ENCODE peak calls at places on chromosomes 13 and 19, in ten cellular contexts. S is GM23338, X is DMS79, V is Daoy, A is GF-D8, I is AG09309, J is GM04504, P is fibroblast of pulmonary artery, Q is breast epithelium, O is A549. H is an unnamed sample.
A peak's percentile ranks its signal among the peaks of the same experiment; 100 is the strongest.

GRCh38 chr13:103044054-103044453 is 22.2 kb downstream of the SLC10A2 start:
- DNase-seq in S (no peak), X (no peak), V (no peak), A (no peak), I (no peak), J (no peak), P (no peak), Q (no peak), O (no peak), H (no peak)

GRCh38 chr13:19967619-19968018 is 9.1 kb downstream of the ZMYM2 start:
- DNase-seq in S (no peak), X (no peak), V (no peak), A (no peak), I (no peak), J (no peak), P (no peak), Q (no peak), O (no peak), H (no peak)

GRCh38 chr19:38245826-38246498 is 10.2 kb downstream of the PPP1R14A start:
- DNase-seq in S (no peak), X (no peak), V (no peak), A (no peak), I (no peak), J (no peak), P (peak; percentile 57), Q (peak; percentile 41), O (no peak), H (no peak)

GRCh38 chr19:2455481-2456300 is 1.1 kb downstream of the LMNB2 start:
- DNase-seq in S (no peak), X (no peak), V (peak; percentile 35), A (no peak), I (no peak), J (no peak), P (no peak), Q (no peak), O (no peak), H (peak; percentile 15)

GRCh38 chr19:17246681-17247425 is 1.1 kb upstream of the NR2F6 start:
- DNase-seq in S (peak; percentile 59), X (no peak), V (peak; percentile 61), A (no peak), I (no peak), J (no peak), P (no peak), Q (no peak), O (peak; percentile 68), H (no peak)

GRCh38 chr19:28485300-28485699 is 727.7 kb downstream of the UQCRFS1 start:
- DNase-seq in S (no peak), X (no peak), V (no peak), A (peak; percentile 22), I (no peak), J (no peak), P (no peak), Q (no peak), O (no peak), H (no peak)

GRCh38 chr13:22936228-22936627 is 244.6 kb upstream of the SGCG start:
- DNase-seq in S (peak; percentile 10), X (no peak), V (no peak), A (no peak), I (no peak), J (no peak), P (no peak), Q (no peak), O (no peak), H (no peak)

GRCh38 chr13:20902438-20903163 is at the start of gene XPO4:
- DNase-seq in S (peak; percentile 89), X (peak; percentile 1), V (peak; percentile 79), A (peak; percentile 55), I (no peak), J (peak; percentile 54), P (peak; percentile 75), Q (peak; percentile 43), O (peak; percentile 68), H (peak; percentile 82)

GRCh38 chr19:46378268-46378667 is 31.4 kb downstream of the PPP5C start:
- DNase-seq in S (no peak), X (no peak), V (no peak), A (no peak), I (peak; percentile 93), J (peak; percentile 83), P (peak; percentile 64), Q (no peak), O (no peak), H (no peak)

GRCh38 chr19:27764186-27764804 is 1448.7 kb downstream of the UQCRFS1 start:
- DNase-seq in S (no peak), X (no peak), V (no peak), A (no peak), I (no peak), J (no peak), P (no peak), Q (no peak), O (no peak), H (no peak)

GRCh38 chr13:113466321-113466836 is 13.1 kb upstream of the ADPRHL1 start:
- DNase-seq in S (no peak), X (no peak), V (no peak), A (no peak), I (no peak), J (no peak), P (no peak), Q (no peak), O (no peak), H (no peak)

GRCh38 chr13:40148103-40148502 is 492.6 kb downstream of the COG6 start:
- DNase-seq in S (no peak), X (no peak), V (no peak), A (no peak), I (no peak), J (no peak), P (no peak), Q (no peak), O (no peak), H (no peak)

GRCh38 chr13:34543836-34544235 is 398.2 kb upstream of the NBEA start:
- DNase-seq in S (no peak), X (no peak), V (no peak), A (no peak), I (no peak), J (no peak), P (no peak), Q (no peak), O (no peak), H (no peak)

GRCh38 chr13:111396457-111396856 is 76.0 kb downstream of the TEX29 start:
- DNase-seq in S (no peak), X (no peak), V (no peak), A (no peak), I (no peak), J (no peak), P (no peak), Q (no peak), O (no peak), H (no peak)

GRCh38 chr13:76889254-76889653 is 3.0 kb upstream of the KCTD12 start:
- DNase-seq in S (no peak), X (no peak), V (no peak), A (no peak), I (no peak), J (no peak), P (no peak), Q (no peak), O (no peak), H (no peak)

GRCh38 chr19:581399-582111 is 8.1 kb upstream of the HCN2 start:
- DNase-seq in S (no peak), X (no peak), V (no peak), A (no peak), I (no peak), J (no peak), P (no peak), Q (no peak), O (no peak), H (no peak)

GRCh38 chr13:111219306-111219705 is 101.1 kb upstream of the TEX29 start:
- DNase-seq in S (no peak), X (no peak), V (no peak), A (no peak), I (peak; percentile 68), J (peak; percentile 39), P (peak; percentile 73), Q (no peak), O (no peak), H (no peak)

GRCh38 chr13:93201992-93202558 is 24.5 kb upstream of the GPC6 start:
- DNase-seq in S (no peak), X (no peak), V (no peak), A (no peak), I (no peak), J (no peak), P (no peak), Q (no peak), O (no peak), H (no peak)

GRCh38 chr19:3573858-3574637 is 1.3 kb downstream of the HMG20B start:
- DNase-seq in S (peak; percentile 100), X (no peak), V (peak; percentile 98), A (peak; percentile 92), I (peak; percentile 73), J (peak; percentile 78), P (peak; percentile 97), Q (peak; percentile 81), O (peak; percentile 98), H (peak; percentile 88)

GRCh38 chr13:49399801-49400472 is 43.9 kb downstream of the CAB39L start:
- DNase-seq in S (no peak), X (no peak), V (no peak), A (no peak), I (no peak), J (no peak), P (no peak), Q (no peak), O (no peak), H (no peak)

GRCh38 chr19:33275933-33276619 is 26.3 kb downstream of the CEBPA start:
- DNase-seq in S (no peak), X (no peak), V (no peak), A (no peak), I (no peak), J (no peak), P (no peak), Q (no peak), O (no peak), H (no peak)

H was measured in MG63.